ENCODE peak calls at places on chromosome 16, in four cellular contexts. D is WTC11, F is K562, B is HepG2. U is an unnamed sample.

GRCh38 chr16:19817122-19817521 is 67.5 kb downstream of the GPRC5B start:
- DNase-seq in D (no peak), F (no peak), B (no peak), U (no peak)

GRCh38 chr16:31451681-31452351 is 7.5 kb upstream of the ARMC5 start:
- DNase-seq in D (peak; percentile 61), F (peak; percentile 84), B (peak; percentile 81), U (no peak)

GRCh38 chr16:68289621-68290329 is 21.0 kb downstream of the SLC7A6OS start:
- DNase-seq in D (no peak), F (peak; percentile 87), B (no peak), U (peak; percentile 77)

GRCh38 chr16:24348511-24349290 is 92.6 kb downstream of the CACNG3 start:
- DNase-seq in D (peak; percentile 15), F (no peak), B (no peak), U (no peak)

GRCh38 chr16:81831722-81832126 is 52.6 kb downstream of the PLCG2 start:
- DNase-seq in D (peak; percentile 32), F (peak; percentile 24), B (no peak), U (peak; percentile 82)

GRCh38 chr16:56481468-56482112 is 30.2 kb downstream of the OGFOD1 start:
- DNase-seq in D (no peak), F (no peak), B (no peak), U (no peak)

GRCh38 chr16:28905800-28906372 is 19.2 kb downstream of the RABEP2 start:
- DNase-seq in D (no peak), F (no peak), B (no peak), U (no peak)

GRCh38 chr16:69927056-69927757 is 23.9 kb upstream of the CLEC18A start:
- DNase-seq in D (no peak), F (no peak), B (peak; percentile 41), U (no peak)

GRCh38 chr16:31298958-31299357 is 39.2 kb downstream of the ITGAM start:
- DNase-seq in D (no peak), F (peak; percentile 13), B (peak; percentile 24), U (peak; percentile 15)

GRCh38 chr16:50207652-50208051 is 54.5 kb downstream of the TENT4B start:
- DNase-seq in D (no peak), F (no peak), B (no peak), U (no peak)

GRCh38 chr16:797686-798085 is 2.8 kb downstream of the GNG13 start:
- DNase-seq in D (no peak), F (no peak), B (no peak), U (no peak)

GRCh38 chr16:28000314-28000713 is 63.2 kb downstream of the GSG1L start:
- DNase-seq in D (no peak), F (no peak), B (no peak), U (no peak)

GRCh38 chr16:7644171-7644570 is 311.5 kb downstream of the RBFOX1 start:
- DNase-seq in D (no peak), F (no peak), B (no peak), U (no peak)

GRCh38 chr16:85557083-85557975 is 55.8 kb upstream of the GSE1 start:
- DNase-seq in D (no peak), F (peak; percentile 93), B (peak; percentile 75), U (no peak)

GRCh38 chr16:48959204-48959603 is 322.4 kb downstream of the CBLN1 start:
- DNase-seq in D (no peak), F (peak; percentile 2), B (no peak), U (no peak)

GRCh38 chr16:48434653-48435318 is 49.6 kb upstream of the SIAH1 start:
- DNase-seq in D (no peak), F (no peak), B (no peak), U (no peak)

GRCh38 chr16:68363847-68364600 is 53.2 kb downstream of the PRMT7 start:
- DNase-seq in D (no peak), F (no peak), B (peak; percentile 48), U (no peak)

GRCh38 chr16:89344846-89345577 is 127.5 kb downstream of the ZNF778 start:
- DNase-seq in D (no peak), F (no peak), B (no peak), U (no peak)
- TF ChIP-seq TCF7 in D (no peak), F (no peak), B (no peak), U (no peak)

GRCh38 chr16:21001262-21001661 is 100.7 kb downstream of the LYRM1 start:
- DNase-seq in D (peak; percentile 64), F (peak; percentile 62), B (peak; percentile 46), U (no peak)
- TF ChIP-seq CTCF in D (no peak), F (peak; percentile 77), B (peak; percentile 74), U (peak; percentile 43)

GRCh38 chr16:11320170-11320569 is 25.1 kb upstream of the RMI2 start:
- DNase-seq in D (no peak), F (no peak), B (no peak), U (no peak)
- TF ChIP-seq TCF7 in D (no peak), F (no peak), B (no peak), U (no peak)

GRCh38 chr16:80387308-80387921 is 153.4 kb upstream of the DYNLRB2 start:
- DNase-seq in D (no peak), F (peak; percentile 17), B (no peak), U (no peak)
- TF ChIP-seq CTCF in D (no peak), F (peak; percentile 52), B (no peak), U (no peak)

DNA sequence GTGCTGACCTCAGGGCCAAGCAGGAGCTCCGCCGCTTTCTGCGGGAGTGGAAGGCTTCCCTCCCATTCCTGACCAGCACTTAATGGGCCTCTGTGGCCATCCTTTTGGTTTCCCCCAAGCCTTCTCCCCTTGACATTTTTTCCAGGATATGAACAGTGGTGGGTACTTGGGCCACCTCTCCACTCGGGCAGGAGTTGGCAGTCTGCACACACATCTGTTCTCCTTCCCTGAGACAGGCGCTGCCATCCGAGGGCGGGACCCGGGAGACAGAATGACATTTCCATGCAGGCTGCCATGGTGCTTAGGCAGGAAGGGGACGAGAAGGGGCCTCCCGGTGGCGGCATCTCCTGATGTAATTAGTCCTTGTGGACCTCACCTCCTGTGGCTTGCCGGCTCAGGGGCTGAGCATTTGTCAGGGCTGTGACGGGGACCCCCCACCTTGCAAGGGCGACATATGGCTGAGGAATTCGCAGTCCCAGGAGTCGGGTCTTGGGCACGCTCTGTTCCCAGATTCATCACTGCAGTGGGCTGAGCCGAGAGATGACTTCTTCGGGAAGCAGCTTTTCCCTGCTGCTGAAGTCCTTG is 197.1 kb downstream of the FOXL1 start:
- DNase-seq in D (no peak), F (no peak), B (no peak), U (no peak)
- TF ChIP-seq TCF7 in D (no peak), F (no peak), B (no peak), U (no peak)

GRCh38 chr16:12900599-12901203 is 697 bp upstream of the SHISA9 start:
- DNase-seq in D (peak; percentile 31), F (no peak), B (no peak), U (no peak)

GRCh38 chr16:12898556-12898955 is 2.8 kb upstream of the SHISA9 start:
- DNase-seq in D (no peak), F (no peak), B (no peak), U (no peak)

GRCh38 chr16:12899529-12900168 is 1.7 kb upstream of the SHISA9 start:
- DNase-seq in D (no peak), F (no peak), B (no peak), U (no peak)

GRCh38 chr16:12893050-12893750 is 8.2 kb upstream of the SHISA9 start:
- DNase-seq in D (no peak), F (no peak), B (no peak), U (no peak)

GRCh38 chr16:12896562-12896961 is 4.8 kb upstream of the SHISA9 start:
- DNase-seq in D (peak; percentile 24), F (peak; percentile 53), B (peak; percentile 74), U (no peak)
- TF ChIP-seq CTCF in D (peak; percentile 48), F (peak; percentile 70), B (peak; percentile 89), U (peak; percentile 61)

GRCh38 chr16:4970010-4970409 is 11.9 kb downstream of the SEC14L5 start:
- DNase-seq in D (no peak), F (no peak), B (no peak), U (no peak)
- TF ChIP-seq TCF7 in D (no peak), F (no peak), B (no peak), U (no peak)

DNA sequence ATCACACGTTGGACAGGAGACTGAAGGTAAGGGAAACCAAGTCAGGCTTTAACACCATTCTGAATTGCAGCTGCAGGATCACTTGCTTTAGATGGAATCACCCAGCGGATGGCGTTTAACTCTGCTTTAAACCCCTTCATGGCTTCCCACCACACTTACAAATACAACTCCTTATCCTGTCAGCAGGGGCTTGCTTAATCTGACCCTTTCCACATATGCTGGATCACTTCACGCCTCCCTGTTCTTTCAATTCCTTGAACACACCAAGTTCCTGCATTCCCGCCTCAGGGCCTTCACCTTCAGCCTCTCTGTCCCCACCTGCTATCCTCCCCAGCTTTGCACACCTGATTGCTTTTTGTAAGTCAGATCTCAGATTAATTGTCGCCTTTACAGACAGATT is 442.2 kb downstream of the MAF start:
- DNase-seq in D (no peak), F (no peak), B (no peak), U (no peak)
- TF ChIP-seq CTCF in D (no peak), F (no peak), B (no peak), U (no peak)

U was measured in GM12878.